ENCODE peak calls at places on chromosomes 5 and 9, in nine cellular contexts. One of them, this sample, is unnamed.

GRCh38 chr5:111635151-111635945 is 121.6 kb downstream of the NREP start:
- DNase-seq in MM.1S: no peak
- DNase-seq in hepatocyte: peak; percentile 13
- DNase-seq in GM23338: no peak
- DNase-seq in OCI-LY7: no peak
- DNase-seq in SK-N-SH: no peak
- DNase-seq in GM23248: no peak
- DNase-seq in HCT116: no peak
- DNase-seq in PC-3: no peak
- DNase-seq in this sample: peak; percentile 11

GRCh38 chr5:96066386-96066719 is 104.7 kb upstream of the ELL2 start:
- DNase-seq in MM.1S: peak; percentile 12
- DNase-seq in SK-N-SH: no peak
- DNase-seq in GM23248: no peak
- DNase-seq in OCI-LY7: no peak
- DNase-seq in GM23338: no peak
- DNase-seq in hepatocyte: no peak
- DNase-seq in PC-3: no peak
- DNase-seq in HCT116: no peak
- DNase-seq in this sample: no peak

GRCh38 chr5:121969660-121970295 is 8.0 kb downstream of the SRFBP1 start:
- DNase-seq in MM.1S: no peak
- DNase-seq in GM23248: peak; percentile 65
- DNase-seq in OCI-LY7: no peak
- DNase-seq in PC-3: peak; percentile 37
- DNase-seq in GM23338: no peak
- DNase-seq in SK-N-SH: no peak
- DNase-seq in hepatocyte: no peak
- DNase-seq in HCT116: no peak
- DNase-seq in this sample: no peak

GRCh38 chr9:94922098-94922607 is 195.7 kb downstream of the AOPEP start:
- DNase-seq in GM23248: peak; percentile 95
- DNase-seq in OCI-LY7: no peak
- DNase-seq in GM23338: no peak
- DNase-seq in hepatocyte: peak; percentile 58
- DNase-seq in PC-3: peak; percentile 87
- DNase-seq in SK-N-SH: no peak
- DNase-seq in MM.1S: no peak
- DNase-seq in HCT116: no peak
- DNase-seq in this sample: no peak

GRCh38 chr9:136762221-136762691 is 2.1 kb downstream of the LCN15 start:
- DNase-seq in hepatocyte: no peak
- DNase-seq in GM23338: no peak
- DNase-seq in SK-N-SH: no peak
- DNase-seq in GM23248: no peak
- DNase-seq in OCI-LY7: no peak
- DNase-seq in MM.1S: no peak
- DNase-seq in PC-3: no peak
- DNase-seq in HCT116: no peak
- DNase-seq in this sample: no peak

GRCh38 chr5:53261245-53261644 is 151.7 kb upstream of the MOCS2 start:
- DNase-seq in SK-N-SH: no peak
- DNase-seq in OCI-LY7: no peak
- DNase-seq in GM23248: peak; percentile 12
- DNase-seq in hepatocyte: no peak
- DNase-seq in GM23338: no peak
- DNase-seq in PC-3: no peak
- DNase-seq in MM.1S: no peak
- DNase-seq in HCT116: no peak
- DNase-seq in this sample: no peak

GRCh38 chr9:77712533-77713130 is 64.5 kb upstream of the GNA14 start:
- DNase-seq in SK-N-SH: no peak
- DNase-seq in HCT116: no peak
- DNase-seq in MM.1S: no peak
- DNase-seq in PC-3: peak; percentile 67
- DNase-seq in GM23248: peak; percentile 85
- DNase-seq in OCI-LY7: no peak
- DNase-seq in hepatocyte: peak; percentile 33
- DNase-seq in GM23338: no peak
- DNase-seq in this sample: no peak

GRCh38 chr5:93926831-93927600 is 185.6 kb upstream of the POU5F2 start:
- DNase-seq in HCT116: no peak
- DNase-seq in PC-3: no peak
- DNase-seq in GM23248: peak; percentile 58
- DNase-seq in MM.1S: no peak
- DNase-seq in hepatocyte: no peak
- DNase-seq in OCI-LY7: no peak
- DNase-seq in GM23338: no peak
- DNase-seq in SK-N-SH: no peak
- DNase-seq in this sample: no peak

GRCh38 chr9:124835026-124835501 is 18.2 kb upstream of the WDR38 start:
- DNase-seq in MM.1S: no peak
- DNase-seq in GM23338: no peak
- DNase-seq in GM23248: peak; percentile 63
- DNase-seq in OCI-LY7: no peak
- DNase-seq in HCT116: no peak
- DNase-seq in PC-3: peak; percentile 81
- DNase-seq in SK-N-SH: peak; percentile 91
- DNase-seq in hepatocyte: peak; percentile 92
- DNase-seq in this sample: no peak

GRCh38 chr9:6924988-6925563 is 167.3 kb downstream of the KDM4C start:
- DNase-seq in MM.1S: no peak
- DNase-seq in OCI-LY7: no peak
- DNase-seq in SK-N-SH: peak; percentile 34
- DNase-seq in PC-3: no peak
- DNase-seq in hepatocyte: peak; percentile 21
- DNase-seq in HCT116: no peak
- DNase-seq in GM23248: no peak
- DNase-seq in GM23338: no peak
- DNase-seq in this sample: no peak

GRCh38 chr9:91817493-91818225 is 132.4 kb downstream of the ROR2 start:
- DNase-seq in HCT116: no peak
- DNase-seq in PC-3: no peak
- DNase-seq in OCI-LY7: no peak
- DNase-seq in SK-N-SH: no peak
- DNase-seq in GM23338: peak; percentile 79
- DNase-seq in MM.1S: no peak
- DNase-seq in hepatocyte: peak; percentile 79
- DNase-seq in GM23248: peak; percentile 89
- DNase-seq in this sample: peak; percentile 59

GRCh38 chr5:170382790-170383189 is 6.4 kb downstream of the KCNMB1 start:
- DNase-seq in PC-3: no peak
- DNase-seq in HCT116: no peak
- DNase-seq in GM23338: no peak
- DNase-seq in OCI-LY7: no peak
- DNase-seq in MM.1S: no peak
- DNase-seq in GM23248: no peak
- DNase-seq in hepatocyte: no peak
- DNase-seq in SK-N-SH: no peak
- DNase-seq in this sample: no peak

GRCh38 chr9:87834357-87834756 is 48.3 kb upstream of the SPATA31E1 start:
- DNase-seq in hepatocyte: peak; percentile 22
- DNase-seq in OCI-LY7: no peak
- DNase-seq in PC-3: no peak
- DNase-seq in GM23338: peak; percentile 87
- DNase-seq in GM23248: no peak
- DNase-seq in HCT116: peak; percentile 29
- DNase-seq in MM.1S: no peak
- DNase-seq in SK-N-SH: no peak
- DNase-seq in this sample: peak; percentile 63

GRCh38 chr5:154276236-154276792 is 85.8 kb downstream of the GALNT10 start:
- DNase-seq in OCI-LY7: no peak
- DNase-seq in hepatocyte: no peak
- DNase-seq in GM23338: no peak
- DNase-seq in HCT116: no peak
- DNase-seq in MM.1S: no peak
- DNase-seq in GM23248: no peak
- DNase-seq in PC-3: no peak
- DNase-seq in SK-N-SH: no peak
- DNase-seq in this sample: no peak

GRCh38 chr9:89484475-89485404 is 13.2 kb downstream of the SEMA4D start:
- DNase-seq in OCI-LY7: peak; percentile 48
- DNase-seq in MM.1S: no peak
- DNase-seq in GM23248: no peak
- DNase-seq in GM23338: no peak
- DNase-seq in SK-N-SH: no peak
- DNase-seq in PC-3: no peak
- DNase-seq in HCT116: no peak
- DNase-seq in hepatocyte: no peak
- DNase-seq in this sample: no peak

DNA sequence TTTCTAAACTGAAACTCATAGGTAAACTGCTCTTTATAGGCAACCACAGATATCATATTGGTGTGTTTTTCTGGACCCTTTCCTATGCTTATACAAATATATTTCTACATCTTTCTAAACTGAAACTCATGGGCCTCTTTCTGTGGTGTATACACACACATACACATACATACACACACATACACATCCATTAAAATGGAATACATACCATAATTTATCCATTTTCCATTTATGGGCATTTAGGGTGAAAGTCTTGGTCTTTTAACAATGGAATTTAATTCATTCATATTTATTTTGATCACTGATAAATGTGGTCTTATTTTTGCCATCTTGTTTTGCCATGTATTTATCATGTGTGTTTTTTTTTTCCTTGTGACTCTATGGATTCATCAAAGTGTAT is 44.1 kb downstream of the SLC22A5 start:
- DNase-seq in GM23248: no peak
- DNase-seq in MM.1S: peak; percentile 12
- DNase-seq in hepatocyte: no peak
- DNase-seq in HCT116: no peak
- DNase-seq in GM23338: no peak
- DNase-seq in PC-3: no peak
- DNase-seq in SK-N-SH: no peak
- DNase-seq in OCI-LY7: no peak
- DNase-seq in this sample: no peak
- TF ChIP-seq EZH2phosphoT487 in GM23248: no peak
- TF ChIP-seq EZH2phosphoT487 in MM.1S: no peak
- TF ChIP-seq EZH2phosphoT487 in hepatocyte: no peak
- TF ChIP-seq EZH2phosphoT487 in HCT116: no peak
- TF ChIP-seq EZH2phosphoT487 in GM23338: no peak
- TF ChIP-seq EZH2phosphoT487 in PC-3: no peak
- TF ChIP-seq EZH2phosphoT487 in SK-N-SH: no peak
- TF ChIP-seq EZH2phosphoT487 in OCI-LY7: no peak
- TF ChIP-seq EZH2phosphoT487 in this sample: no peak

DNA sequence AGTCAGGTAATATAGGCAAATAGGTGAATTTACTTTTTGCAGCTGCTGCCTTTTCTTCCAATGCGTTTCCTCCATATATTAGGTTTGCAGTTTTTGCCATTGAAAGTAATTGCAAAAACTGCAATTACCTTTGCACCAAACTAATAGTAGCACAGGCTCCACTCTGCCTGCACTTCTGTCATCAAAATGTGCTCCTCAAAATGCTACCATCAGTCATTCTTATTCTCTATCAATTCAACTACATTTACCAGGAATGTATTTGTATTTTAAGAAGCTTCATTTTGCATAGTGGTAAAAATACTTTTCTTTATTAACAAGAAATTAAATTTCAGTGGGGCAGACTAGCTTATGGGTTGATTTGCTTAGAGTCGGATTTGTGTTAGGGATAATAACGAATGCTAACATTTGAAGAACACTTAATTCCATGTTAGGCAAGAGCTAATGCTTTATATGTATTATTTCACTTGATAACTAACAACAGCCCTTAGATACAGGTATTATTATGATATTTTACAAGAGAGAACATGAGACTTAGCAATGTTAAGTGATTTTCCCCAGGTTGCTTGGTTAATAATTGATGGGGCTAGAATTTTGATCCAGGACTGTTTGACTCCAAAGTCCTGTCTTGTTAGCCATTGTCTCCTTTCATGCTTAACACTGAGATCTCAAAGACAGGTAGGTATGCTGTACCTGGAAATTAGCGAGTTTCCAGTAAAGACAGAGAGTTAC is 300.4 kb downstream of the MAN2A1 start:
- DNase-seq in MM.1S: no peak
- DNase-seq in HCT116: no peak
- DNase-seq in GM23248: no peak
- DNase-seq in hepatocyte: peak; percentile 57
- DNase-seq in SK-N-SH: no peak
- DNase-seq in GM23338: no peak
- DNase-seq in OCI-LY7: no peak
- DNase-seq in PC-3: no peak
- DNase-seq in this sample: no peak
- TF ChIP-seq EZH2phosphoT487 in MM.1S: no peak
- TF ChIP-seq EZH2phosphoT487 in HCT116: no peak
- TF ChIP-seq EZH2phosphoT487 in GM23248: no peak
- TF ChIP-seq EZH2phosphoT487 in hepatocyte: no peak
- TF ChIP-seq EZH2phosphoT487 in SK-N-SH: no peak
- TF ChIP-seq EZH2phosphoT487 in GM23338: no peak
- TF ChIP-seq EZH2phosphoT487 in OCI-LY7: no peak
- TF ChIP-seq EZH2phosphoT487 in PC-3: no peak
- TF ChIP-seq EZH2phosphoT487 in this sample: no peak

GRCh38 chr5:172630961-172631360 is 10.1 kb upstream of the NEURL1B start:
- DNase-seq in GM23248: no peak
- DNase-seq in HCT116: no peak
- DNase-seq in PC-3: no peak
- DNase-seq in MM.1S: no peak
- DNase-seq in hepatocyte: no peak
- DNase-seq in OCI-LY7: no peak
- DNase-seq in GM23338: no peak
- DNase-seq in SK-N-SH: no peak
- DNase-seq in this sample: no peak

GRCh38 chr5:172630482-172630881 is 10.6 kb upstream of the NEURL1B start:
- DNase-seq in HCT116: no peak
- DNase-seq in hepatocyte: no peak
- DNase-seq in PC-3: no peak
- DNase-seq in GM23248: no peak
- DNase-seq in OCI-LY7: no peak
- DNase-seq in SK-N-SH: no peak
- DNase-seq in GM23338: no peak
- DNase-seq in MM.1S: no peak
- DNase-seq in this sample: no peak

GRCh38 chr5:172633403-172633970 is 7.6 kb upstream of the NEURL1B start:
- DNase-seq in GM23248: no peak
- DNase-seq in HCT116: no peak
- DNase-seq in MM.1S: no peak
- DNase-seq in OCI-LY7: no peak
- DNase-seq in PC-3: no peak
- DNase-seq in SK-N-SH: no peak
- DNase-seq in hepatocyte: no peak
- DNase-seq in GM23338: no peak
- DNase-seq in this sample: no peak

GRCh38 chr5:172634106-172634899 is 6.8 kb upstream of the NEURL1B start:
- DNase-seq in GM23248: no peak
- DNase-seq in HCT116: no peak
- DNase-seq in PC-3: no peak
- DNase-seq in MM.1S: no peak
- DNase-seq in OCI-LY7: no peak
- DNase-seq in GM23338: no peak
- DNase-seq in hepatocyte: no peak
- DNase-seq in SK-N-SH: no peak
- DNase-seq in this sample: no peak

GRCh38 chr5:172632346-172633092 is 8.5 kb upstream of the NEURL1B start:
- DNase-seq in GM23338: no peak
- DNase-seq in SK-N-SH: no peak
- DNase-seq in HCT116: no peak
- DNase-seq in OCI-LY7: no peak
- DNase-seq in hepatocyte: no peak
- DNase-seq in MM.1S: no peak
- DNase-seq in GM23248: no peak
- DNase-seq in PC-3: no peak
- DNase-seq in this sample: no peak
- TF ChIP-seq EZH2phosphoT487 in GM23338: no peak
- TF ChIP-seq EZH2phosphoT487 in SK-N-SH: no peak
- TF ChIP-seq EZH2phosphoT487 in HCT116: no peak
- TF ChIP-seq EZH2phosphoT487 in OCI-LY7: no peak
- TF ChIP-seq EZH2phosphoT487 in hepatocyte: no peak
- TF ChIP-seq EZH2phosphoT487 in MM.1S: no peak
- TF ChIP-seq EZH2phosphoT487 in GM23248: no peak
- TF ChIP-seq EZH2phosphoT487 in PC-3: no peak
- TF ChIP-seq EZH2phosphoT487 in this sample: no peak

GRCh38 chr5:138543730-138544104 is 681 bp upstream of the ETF1 start:
- DNase-seq in hepatocyte: no peak
- DNase-seq in OCI-LY7: no peak
- DNase-seq in PC-3: no peak
- DNase-seq in HCT116: no peak
- DNase-seq in SK-N-SH: peak; percentile 63
- DNase-seq in GM23338: no peak
- DNase-seq in GM23248: no peak
- DNase-seq in MM.1S: no peak
- DNase-seq in this sample: no peak
- TF ChIP-seq EZH2phosphoT487 in hepatocyte: no peak
- TF ChIP-seq EZH2phosphoT487 in OCI-LY7: no peak
- TF ChIP-seq EZH2phosphoT487 in PC-3: no peak
- TF ChIP-seq EZH2phosphoT487 in HCT116: no peak
- TF ChIP-seq EZH2phosphoT487 in SK-N-SH: no peak
- TF ChIP-seq EZH2phosphoT487 in GM23338: no peak
- TF ChIP-seq EZH2phosphoT487 in GM23248: no peak
- TF ChIP-seq EZH2phosphoT487 in MM.1S: no peak
- TF ChIP-seq EZH2phosphoT487 in this sample: no peak

This sample was measured in neural progenitor cell.